ENCODE peak calls at places on chromosome 3, in nine cellular contexts. L, B, N, U, Y, A, O, X and Z are unnamed samples.

GRCh38 chr3:119763466-119763865 is 18.4 kb upstream of the NR1I2 start:
- DNase-seq in A (no peak), B (no peak), N (no peak), Y (no peak), U (no peak), L (no peak), X (no peak), O (no peak), Z (no peak)

GRCh38 chr3:129604942-129605592 is 1.4 kb downstream of the PLXND1 start:
- DNase-seq in O (no peak), Y (no peak), N (no peak), X (no peak), U (no peak), A (no peak), B (peak; percentile 60), L (no peak), Z (no peak)

GRCh38 chr3:172257638-172258400 is 190.4 kb downstream of the GHSR start:
- DNase-seq in U (no peak), L (no peak), O (peak; percentile 35), N (no peak), A (no peak), Y (no peak), B (no peak), X (no peak), Z (no peak)

GRCh38 chr3:169218314-169218983 is 445.1 kb downstream of the MECOM start:
- DNase-seq in A (peak; percentile 54), B (peak; percentile 50), U (no peak), O (peak; percentile 28), L (peak; percentile 43), X (peak; percentile 42), N (no peak), Y (peak; percentile 36), Z (peak; percentile 32)

GRCh38 chr3:47581835-47582234 is 3.2 kb upstream of the CSPG5 start:
- DNase-seq in N (no peak), O (no peak), U (no peak), X (no peak), L (no peak), B (no peak), A (no peak), Y (no peak), Z (no peak)

GRCh38 chr3:2910997-2911396 is 199.2 kb downstream of the IL5RA start:
- DNase-seq in L (no peak), B (no peak), Y (no peak), U (no peak), X (no peak), N (no peak), A (no peak), O (no peak), Z (no peak)

GRCh38 chr3:75254685-75255084 is 409.4 kb upstream of the FRG2C start:
- DNase-seq in U (no peak), A (no peak), B (peak; percentile 50), X (no peak), N (no peak), L (no peak), O (no peak), Y (no peak), Z (no peak)

GRCh38 chr3:167078070-167078622 is 302.0 kb downstream of the ZBBX start:
- DNase-seq in N (no peak), U (no peak), Y (no peak), O (no peak), L (no peak), X (no peak), A (no peak), B (no peak), Z (no peak)

GRCh38 chr3:136277634-136278033 is 27.5 kb downstream of the PCCB start:
- DNase-seq in U (no peak), X (no peak), N (no peak), B (peak; percentile 64), L (no peak), Y (no peak), A (no peak), O (no peak), Z (no peak)

GRCh38 chr3:141280690-141281089 is 49.1 kb downstream of the PXYLP1 start:
- DNase-seq in U (no peak), O (no peak), A (no peak), B (no peak), N (no peak), X (no peak), Y (no peak), L (no peak), Z (no peak)

GRCh38 chr3:35638640-35639250 is 580 bp upstream of the ARPP21 start:
- DNase-seq in O (no peak), N (no peak), X (no peak), U (no peak), L (no peak), A (no peak), Y (no peak), B (peak; percentile 45), Z (no peak)

GRCh38 chr3:186593862-186594261 is 19.0 kb upstream of the AHSG start:
- DNase-seq in O (peak; percentile 81), L (no peak), B (no peak), Y (no peak), U (no peak), A (no peak), X (no peak), N (no peak), Z (no peak)

GRCh38 chr3:5754602-5755001 is 567.1 kb downstream of the EDEM1 start:
- DNase-seq in X (peak; percentile 32), N (no peak), A (no peak), B (no peak), O (no peak), Y (no peak), U (no peak), L (no peak), Z (no peak)

GRCh38 chr3:24263069-24263668 is 231.5 kb downstream of the THRB start:
- DNase-seq in X (no peak), O (no peak), A (no peak), U (no peak), L (no peak), Y (no peak), B (no peak), N (no peak), Z (no peak)

GRCh38 chr3:48898383-48899234 is at the start of gene SLC25A20:
- DNase-seq in B (peak; percentile 95), A (peak; percentile 75), O (peak; percentile 80), L (peak; percentile 96), N (peak; percentile 99), U (peak; percentile 93), X (peak; percentile 79), Y (peak; percentile 95), Z (peak; percentile 89)
- TF ChIP-seq POLR2A in B (peak; percentile 46), A (no peak), O (no peak), L (no peak), N (no peak), U (peak; percentile 28), X (no peak), Y (no peak), Z (peak; percentile 53)

GRCh38 chr3:30549600-30549999 is 56.8 kb upstream of the TGFBR2 start:
- DNase-seq in X (no peak), O (no peak), B (no peak), Y (no peak), N (no peak), L (no peak), U (no peak), A (no peak), Z (no peak)

GRCh38 chr3:30550246-30550645 is 56.2 kb upstream of the TGFBR2 start:
- DNase-seq in N (no peak), Y (no peak), B (no peak), U (no peak), A (no peak), L (no peak), O (peak; percentile 33), X (no peak), Z (no peak)

GRCh38 chr3:30553641-30554316 is 52.6 kb upstream of the TGFBR2 start:
- DNase-seq in O (no peak), U (no peak), N (no peak), Y (no peak), A (no peak), B (no peak), L (no peak), X (no peak), Z (no peak)

GRCh38 chr3:30551927-30552326 is 54.5 kb upstream of the TGFBR2 start:
- DNase-seq in B (no peak), O (no peak), N (no peak), X (no peak), U (no peak), A (no peak), Y (no peak), L (no peak), Z (no peak)

DNA sequence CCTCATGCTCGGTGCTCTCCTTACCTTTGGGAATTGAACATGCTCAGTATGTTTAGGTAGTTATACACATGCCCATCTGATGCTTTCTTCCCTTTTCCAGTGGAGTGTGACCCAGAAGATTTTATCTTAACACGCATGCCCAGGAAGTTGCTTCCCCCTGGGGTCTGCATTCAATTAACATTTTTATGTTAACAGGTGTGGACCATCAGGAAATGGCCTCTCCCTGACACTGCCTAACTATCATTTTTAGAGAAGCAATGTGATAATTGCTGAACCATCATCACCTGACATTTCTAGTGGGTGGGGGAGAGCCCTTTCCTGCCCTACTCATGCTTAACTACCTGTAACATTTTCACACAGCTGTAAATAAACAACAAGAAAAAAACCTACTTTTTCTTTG is 55.1 kb upstream of the TGFBR2 start:
- DNase-seq in X (no peak), U (no peak), L (no peak), A (no peak), B (no peak), N (no peak), O (no peak), Y (no peak), Z (no peak)
- H3K4me3 ChIP-seq in X (no peak overlapping the region), U (no peak overlapping the region), L (no peak overlapping the region), A (no peak overlapping the region), B (no peak overlapping the region), N (no peak overlapping the region), O (no peak overlapping the region), Y (no peak overlapping the region), Z (no peak overlapping the region)

DNA sequence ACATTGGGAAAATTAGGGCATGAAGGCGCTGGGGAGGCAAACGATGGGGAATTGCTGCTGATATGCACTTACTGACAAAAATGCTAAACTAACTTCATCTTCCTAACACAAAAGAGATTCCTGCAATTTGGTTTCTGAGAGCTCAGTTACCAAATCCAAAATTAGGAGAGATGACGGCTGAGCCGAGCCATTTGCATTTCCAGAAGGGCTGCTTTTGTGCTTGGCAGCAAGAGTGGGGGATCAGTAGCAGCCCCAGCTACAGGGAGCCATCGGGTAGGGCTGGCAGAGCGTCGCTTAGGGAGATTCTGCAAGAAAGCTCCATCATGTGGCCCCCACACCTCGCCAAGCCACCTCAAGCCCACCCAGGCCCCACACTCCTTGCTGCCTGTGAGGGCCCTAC is 16.1 kb upstream of the DUSP7 start:
- DNase-seq in U (no peak), B (no peak), N (no peak), A (no peak), L (no peak), X (no peak), O (no peak), Y (no peak), Z (no peak)
- TF ChIP-seq CTCF in U (no peak), B (no peak), N (no peak), A (no peak), L (no peak), X (no peak), O (no peak), Y (no peak), Z (no peak)

DNA sequence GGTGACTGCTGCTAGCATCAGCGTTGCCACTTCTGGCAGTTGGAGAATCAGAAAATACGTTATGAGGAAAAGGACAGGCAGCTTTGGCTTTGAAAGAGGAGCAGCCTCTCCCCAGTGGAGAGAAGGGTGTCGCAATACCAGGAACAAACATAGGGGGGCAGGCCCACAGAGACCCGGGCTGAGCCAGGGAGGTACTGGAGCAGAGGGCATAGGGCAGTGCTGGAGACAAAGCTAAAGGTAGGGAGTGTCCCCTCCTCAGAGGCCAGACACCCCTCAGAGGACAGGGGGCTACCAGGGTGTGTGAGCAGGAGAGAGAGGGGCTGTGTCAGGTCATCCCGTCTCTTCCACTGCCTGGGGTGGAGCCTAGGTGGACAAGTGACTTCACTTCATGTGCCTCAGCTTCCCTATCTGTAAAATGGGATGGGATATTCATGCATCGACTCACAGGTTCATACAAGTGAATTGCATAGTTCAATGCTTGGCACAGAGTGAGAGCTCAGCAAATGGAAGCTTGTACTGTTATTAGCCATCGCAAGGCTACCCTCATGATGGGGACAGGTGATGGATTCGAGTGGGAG is 49.7 kb upstream of the LIMD1 start:
- DNase-seq in B (no peak), L (no peak), O (no peak), N (no peak), X (no peak), Y (no peak), A (no peak), U (no peak), Z (no peak)
- TF ChIP-seq POLR2A in B (no peak), L (no peak), O (no peak), N (no peak), X (no peak), Y (no peak), A (no peak), U (no peak), Z (no peak)